ENCODE peak calls at places on chromosome 19, in seven cellular contexts. One of them, this sample, is unnamed.

GRCh38 chr19:4624733-4625362 is 14.5 kb upstream of the TNFAIP8L1 start:
- DNase-seq in suprapubic skin: no peak
- DNase-seq in sigmoid colon: no peak
- DNase-seq in spleen: no peak
- DNase-seq in SK-N-SH: no peak
- DNase-seq in HL-60: no peak
- DNase-seq in stomach: no peak
- DNase-seq in this sample: no peak

GRCh38 chr19:50694815-50695145 is 24.8 kb downstream of the SHANK1 start:
- DNase-seq in suprapubic skin: no peak
- DNase-seq in sigmoid colon: no peak
- DNase-seq in spleen: no peak
- DNase-seq in SK-N-SH: no peak
- DNase-seq in HL-60: no peak
- DNase-seq in stomach: no peak
- DNase-seq in this sample: no peak

GRCh38 chr19:21693399-21693798 is 74.0 kb downstream of the ZNF100 start:
- DNase-seq in suprapubic skin: no peak
- DNase-seq in sigmoid colon: no peak
- DNase-seq in spleen: no peak
- DNase-seq in SK-N-SH: no peak
- DNase-seq in HL-60: no peak
- DNase-seq in stomach: no peak
- DNase-seq in this sample: no peak

GRCh38 chr19:41641879-41642485 is 15.1 kb upstream of the CEACAM4 start:
- DNase-seq in suprapubic skin: no peak
- DNase-seq in sigmoid colon: no peak
- DNase-seq in spleen: no peak
- DNase-seq in SK-N-SH: peak
- DNase-seq in HL-60: peak
- DNase-seq in stomach: peak
- DNase-seq in this sample: peak

GRCh38 chr19:47644199-47644598 is 35.3 kb downstream of the BICRA start:
- DNase-seq in suprapubic skin: no peak
- DNase-seq in sigmoid colon: no peak
- DNase-seq in spleen: no peak
- DNase-seq in SK-N-SH: no peak
- DNase-seq in HL-60: no peak
- DNase-seq in stomach: no peak
- DNase-seq in this sample: no peak

GRCh38 chr19:13149628-13150186 is 468 bp downstream of the STX10 start:
- DNase-seq in suprapubic skin: no peak
- DNase-seq in sigmoid colon: peak
- DNase-seq in spleen: peak
- DNase-seq in SK-N-SH: peak
- DNase-seq in HL-60: peak
- DNase-seq in stomach: peak
- DNase-seq in this sample: peak

GRCh38 chr19:50204811-50205675 is 1.6 kb downstream of the MYH14 start:
- DNase-seq in suprapubic skin: no peak
- DNase-seq in sigmoid colon: no peak
- DNase-seq in spleen: no peak
- DNase-seq in SK-N-SH: peak
- DNase-seq in HL-60: no peak
- DNase-seq in stomach: peak
- DNase-seq in this sample: peak

GRCh38 chr19:1266818-1267440 is 2.2 kb upstream of the CIRBP start:
- DNase-seq in suprapubic skin: no peak
- DNase-seq in sigmoid colon: peak
- DNase-seq in spleen: peak
- DNase-seq in SK-N-SH: peak
- DNase-seq in HL-60: peak
- DNase-seq in stomach: peak
- DNase-seq in this sample: peak

GRCh38 chr19:58218899-58219298 is 9.8 kb upstream of the ZNF544 start:
- DNase-seq in suprapubic skin: no peak
- DNase-seq in sigmoid colon: no peak
- DNase-seq in spleen: no peak
- DNase-seq in SK-N-SH: peak
- DNase-seq in HL-60: no peak
- DNase-seq in stomach: no peak
- DNase-seq in this sample: no peak

GRCh38 chr19:33404506-33404905 is 31.0 kb downstream of the CEBPG start:
- DNase-seq in suprapubic skin: no peak
- DNase-seq in sigmoid colon: peak
- DNase-seq in spleen: peak
- DNase-seq in SK-N-SH: no peak
- DNase-seq in HL-60: no peak
- DNase-seq in stomach: no peak
- DNase-seq in this sample: peak

GRCh38 chr19:3573162-3573857 is 566 bp downstream of the HMG20B start:
- DNase-seq in suprapubic skin: no peak
- DNase-seq in sigmoid colon: peak
- DNase-seq in spleen: peak
- DNase-seq in SK-N-SH: no peak
- DNase-seq in HL-60: no peak
- DNase-seq in stomach: peak
- DNase-seq in this sample: no peak

GRCh38 chr19:4391701-4392543 is 8.4 kb downstream of the SH3GL1 start:
- DNase-seq in suprapubic skin: no peak
- DNase-seq in sigmoid colon: no peak
- DNase-seq in spleen: peak
- DNase-seq in SK-N-SH: no peak
- DNase-seq in HL-60: no peak
- DNase-seq in stomach: no peak
- DNase-seq in this sample: no peak

GRCh38 chr19:47886010-47886559 is at the start of gene SULT2A1:
- DNase-seq in suprapubic skin: no peak
- DNase-seq in sigmoid colon: peak
- DNase-seq in spleen: no peak
- DNase-seq in SK-N-SH: no peak
- DNase-seq in HL-60: no peak
- DNase-seq in stomach: no peak
- DNase-seq in this sample: no peak

GRCh38 chr19:21604351-21604926 is 99.0 kb downstream of the ZNF429 start:
- DNase-seq in suprapubic skin: no peak
- DNase-seq in sigmoid colon: no peak
- DNase-seq in spleen: no peak
- DNase-seq in SK-N-SH: no peak
- DNase-seq in HL-60: no peak
- DNase-seq in stomach: no peak
- DNase-seq in this sample: no peak

GRCh38 chr19:46478356-46478986 is 7.1 kb upstream of the PNMA8A start:
- DNase-seq in suprapubic skin: no peak
- DNase-seq in sigmoid colon: no peak
- DNase-seq in spleen: no peak
- DNase-seq in SK-N-SH: peak
- DNase-seq in HL-60: no peak
- DNase-seq in stomach: no peak
- DNase-seq in this sample: no peak

GRCh38 chr19:8826371-8826770 is 5.7 kb downstream of the ZNF558 start:
- DNase-seq in suprapubic skin: no peak
- DNase-seq in sigmoid colon: no peak
- DNase-seq in spleen: no peak
- DNase-seq in SK-N-SH: no peak
- DNase-seq in HL-60: no peak
- DNase-seq in stomach: no peak
- DNase-seq in this sample: no peak

GRCh38 chr19:2977686-2978466 is 512 bp downstream of the TLE6 start:
- DNase-seq in suprapubic skin: no peak
- DNase-seq in sigmoid colon: peak
- DNase-seq in spleen: peak
- DNase-seq in SK-N-SH: no peak
- DNase-seq in HL-60: no peak
- DNase-seq in stomach: no peak
- DNase-seq in this sample: no peak

GRCh38 chr19:1629256-1629808 is 23.1 kb downstream of the TCF3 start:
- DNase-seq in suprapubic skin: no peak
- DNase-seq in sigmoid colon: no peak
- DNase-seq in spleen: no peak
- DNase-seq in SK-N-SH: no peak
- DNase-seq in HL-60: no peak
- DNase-seq in stomach: no peak
- DNase-seq in this sample: no peak

GRCh38 chr19:50025794-50026549 is at the start of gene ZNF473:
- DNase-seq in suprapubic skin: peak
- DNase-seq in sigmoid colon: peak
- DNase-seq in spleen: peak
- DNase-seq in SK-N-SH: peak
- DNase-seq in HL-60: peak
- DNase-seq in stomach: peak
- DNase-seq in this sample: peak

GRCh38 chr19:4456566-4456842 is 1.1 kb downstream of the UBXN6 start:
- DNase-seq in suprapubic skin: no peak
- DNase-seq in sigmoid colon: peak
- DNase-seq in spleen: peak
- DNase-seq in SK-N-SH: peak
- DNase-seq in HL-60: peak
- DNase-seq in stomach: no peak
- DNase-seq in this sample: peak

GRCh38 chr19:35342430-35342829 is 5.3 kb upstream of the FFAR1 start:
- DNase-seq in suprapubic skin: no peak
- DNase-seq in sigmoid colon: peak
- DNase-seq in spleen: peak
- DNase-seq in SK-N-SH: no peak
- DNase-seq in HL-60: no peak
- DNase-seq in stomach: no peak
- DNase-seq in this sample: no peak
- TF ChIP-seq POLR2AphosphoS5 in suprapubic skin: no peak
- TF ChIP-seq POLR2AphosphoS5 in sigmoid colon: no peak
- TF ChIP-seq POLR2AphosphoS5 in spleen: no peak
- TF ChIP-seq POLR2AphosphoS5 in SK-N-SH: no peak
- TF ChIP-seq POLR2AphosphoS5 in HL-60: no peak
- TF ChIP-seq POLR2AphosphoS5 in stomach: no peak
- TF ChIP-seq POLR2AphosphoS5 in this sample: no peak

DNA sequence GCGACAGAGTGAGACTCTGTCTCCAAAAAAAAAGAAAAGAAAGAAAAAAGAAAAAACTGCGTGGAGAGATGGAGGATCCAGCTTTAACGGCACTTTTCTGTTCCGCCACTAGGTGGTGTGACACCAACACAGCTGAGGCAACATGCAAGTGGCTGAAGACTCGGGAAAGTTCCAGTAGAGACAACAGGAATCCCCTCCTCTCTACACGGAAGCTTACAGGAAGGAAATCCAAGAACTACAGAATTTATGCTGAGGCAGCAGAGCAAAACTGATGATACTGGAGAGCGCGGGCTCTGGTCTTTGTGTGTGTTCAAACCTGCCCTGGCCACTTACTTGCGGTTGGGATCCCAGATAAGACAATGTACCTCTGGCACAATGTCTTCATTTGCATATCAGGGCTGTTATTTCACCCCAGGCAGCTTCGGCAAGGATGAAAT is 9.9 kb downstream of the RANBP3 start:
- DNase-seq in suprapubic skin: no peak
- DNase-seq in sigmoid colon: peak
- DNase-seq in spleen: peak
- DNase-seq in SK-N-SH: peak
- DNase-seq in HL-60: no peak
- DNase-seq in stomach: peak
- DNase-seq in this sample: peak
- TF ChIP-seq POLR2AphosphoS5 in suprapubic skin: peak
- TF ChIP-seq POLR2AphosphoS5 in sigmoid colon: no peak
- TF ChIP-seq POLR2AphosphoS5 in spleen: no peak
- TF ChIP-seq POLR2AphosphoS5 in SK-N-SH: no peak
- TF ChIP-seq POLR2AphosphoS5 in HL-60: no peak
- TF ChIP-seq POLR2AphosphoS5 in stomach: peak
- TF ChIP-seq POLR2AphosphoS5 in this sample: peak

GRCh38 chr19:32150605-32151004 is 194.8 kb upstream of the ZNF507 start:
- DNase-seq in suprapubic skin: no peak
- DNase-seq in sigmoid colon: no peak
- DNase-seq in spleen: no peak
- DNase-seq in SK-N-SH: no peak
- DNase-seq in HL-60: no peak
- DNase-seq in stomach: no peak
- DNase-seq in this sample: no peak

GRCh38 chr19:32154418-32154817 is 191.0 kb upstream of the ZNF507 start:
- DNase-seq in suprapubic skin: no peak
- DNase-seq in sigmoid colon: no peak
- DNase-seq in spleen: no peak
- DNase-seq in SK-N-SH: no peak
- DNase-seq in HL-60: no peak
- DNase-seq in stomach: no peak
- DNase-seq in this sample: no peak
- TF ChIP-seq POLR2AphosphoS5 in suprapubic skin: no peak
- TF ChIP-seq POLR2AphosphoS5 in sigmoid colon: no peak
- TF ChIP-seq POLR2AphosphoS5 in spleen: no peak
- TF ChIP-seq POLR2AphosphoS5 in SK-N-SH: no peak
- TF ChIP-seq POLR2AphosphoS5 in HL-60: no peak
- TF ChIP-seq POLR2AphosphoS5 in stomach: no peak
- TF ChIP-seq POLR2AphosphoS5 in this sample: no peak

GRCh38 chr19:36573020-36573947 is at the start of gene ZNF529:
- DNase-seq in suprapubic skin: peak
- DNase-seq in sigmoid colon: peak
- DNase-seq in spleen: peak
- DNase-seq in SK-N-SH: peak
- DNase-seq in HL-60: peak
- DNase-seq in stomach: peak
- DNase-seq in this sample: peak
- TF ChIP-seq POLR2AphosphoS5 in suprapubic skin: peak
- TF ChIP-seq POLR2AphosphoS5 in sigmoid colon: peak
- TF ChIP-seq POLR2AphosphoS5 in spleen: peak
- TF ChIP-seq POLR2AphosphoS5 in SK-N-SH: peak
- TF ChIP-seq POLR2AphosphoS5 in HL-60: peak
- TF ChIP-seq POLR2AphosphoS5 in stomach: peak
- TF ChIP-seq POLR2AphosphoS5 in this sample: peak

This sample was measured in transverse colon.